ENCODE peak calls at places on chromosomes 7 and 10, in six cellular contexts. Y, P, B, V, E and M are unnamed samples.

GRCh38 chr10:108204528-108205313 is 1040.2 kb upstream of the SORCS1 start:
- DNase-seq in B (no peak), V (peak), E (no peak), Y (no peak), P (peak), M (no peak)

GRCh38 chr10:33733058-33733457 is 398.6 kb upstream of the NRP1 start:
- DNase-seq in P (no peak), V (no peak), E (no peak), Y (no peak), B (no peak), M (no peak)

GRCh38 chr7:102728-103127 is 89.6 kb upstream of the FAM20C start:
- DNase-seq in B (no peak), E (no peak), Y (no peak), P (no peak), V (no peak), M (no peak)

GRCh38 chr7:42283553-42283952 is 46.5 kb upstream of the GLI3 start:
- DNase-seq in V (peak), E (no peak), B (no peak), Y (no peak), P (no peak), M (no peak)

GRCh38 chr7:114413741-114414140 is 874 bp upstream of the FOXP2 start:
- DNase-seq in P (no peak), V (no peak), E (no peak), Y (no peak), B (no peak), M (no peak)

GRCh38 chr7:35253680-35254495 is at the start of gene TBX20:
- DNase-seq in V (peak), E (no peak), B (no peak), P (no peak), Y (peak), M (peak)

GRCh38 chr7:121442845-121443244 is 46.7 kb upstream of the FAM3C start:
- DNase-seq in B (no peak), Y (no peak), E (no peak), P (no peak), V (no peak), M (no peak)

GRCh38 chr10:8803992-8804391 is 749.5 kb downstream of the GATA3 start:
- DNase-seq in P (no peak), V (no peak), B (no peak), Y (no peak), E (no peak), M (no peak)

GRCh38 chr10:32166365-32166764 is 110.1 kb upstream of the KIF5B start:
- DNase-seq in B (no peak), V (no peak), E (no peak), P (no peak), Y (no peak), M (no peak)

GRCh38 chr7:138670594-138670993 is 30.6 kb downstream of the SVOPL start:
- DNase-seq in B (no peak), V (no peak), P (no peak), E (no peak), Y (no peak), M (no peak)

GRCh38 chr7:41825927-41826480 is 123.1 kb upstream of the INHBA start:
- DNase-seq in B (no peak), P (peak), Y (no peak), E (peak), V (no peak), M (no peak)

GRCh38 chr7:76428868-76429805 is 4.4 kb downstream of the ZP3 start:
- DNase-seq in E (no peak), V (peak), Y (no peak), P (peak), B (no peak), M (no peak)

GRCh38 chr10:71729023-71729649 is 9.6 kb upstream of the C10orf105 start:
- DNase-seq in Y (peak), E (peak), P (peak), V (no peak), B (no peak), M (peak)

GRCh38 chr10:78925800-78926319 is 142.9 kb upstream of the ZMIZ1 start:
- DNase-seq in P (peak), Y (no peak), V (peak), B (no peak), E (peak), M (no peak)

GRCh38 chr10:5293691-5294550 is 70.8 kb upstream of the UCN3 start:
- DNase-seq in Y (peak), B (peak), E (peak), P (peak), V (peak), M (peak)

GRCh38 chr10:128062837-128063563 is 63.2 kb downstream of the MKI67 start:
- DNase-seq in V (peak), Y (peak), B (peak), P (no peak), E (no peak), M (no peak)

GRCh38 chr10:86815640-86816039 is 59.2 kb downstream of the BMPR1A start:
- DNase-seq in P (no peak), V (no peak), Y (no peak), B (no peak), E (no peak), M (no peak)

GRCh38 chr7:149109969-149110368 is 16.2 kb downstream of the ZNF425 start:
- DNase-seq in B (no peak), V (peak), Y (no peak), P (peak), E (no peak), M (no peak)

GRCh38 chr7:25319707-25320106 is 91.4 kb upstream of the NPVF start:
- DNase-seq in P (no peak), B (no peak), V (no peak), Y (no peak), E (no peak), M (no peak)

GRCh38 chr7:132557489-132558044 is 18.7 kb downstream of the PLXNA4 start:
- DNase-seq in E (no peak), B (no peak), Y (no peak), P (peak), V (peak), M (no peak)

GRCh38 chr7:115618676-115619075 is 411.9 kb downstream of the TFEC start:
- DNase-seq in E (no peak), B (no peak), P (peak), Y (no peak), V (peak), M (no peak)